ENCODE peak calls at places on chromosomes 5 and 9, in four cellular contexts. One of them, this sample, is unnamed.

GRCh38 chr5:79255786-79256557 is 20.0 kb downstream of the JMY start:
- DNase-seq in ovary: no peak
- DNase-seq in HCT116: peak; percentile 31
- DNase-seq in adrenal gland: no peak
- DNase-seq in this sample: no peak

GRCh38 chr5:91925249-91925648 is 542.1 kb upstream of the ARRDC3 start:
- DNase-seq in ovary: no peak
- DNase-seq in HCT116: no peak
- DNase-seq in adrenal gland: no peak
- DNase-seq in this sample: no peak

GRCh38 chr5:13662646-13663045 is 281.8 kb downstream of the DNAH5 start:
- DNase-seq in ovary: no peak
- DNase-seq in HCT116: no peak
- DNase-seq in adrenal gland: no peak
- DNase-seq in this sample: no peak

GRCh38 chr9:73125651-73126050 is 26.0 kb upstream of the ANXA1 start:
- DNase-seq in HCT116: no peak
- DNase-seq in adrenal gland: no peak
- DNase-seq in ovary: no peak
- DNase-seq in this sample: no peak

GRCh38 chr5:156918311-156918845 is 44.6 kb downstream of the TIMD4 start:
- DNase-seq in adrenal gland: no peak
- DNase-seq in HCT116: no peak
- DNase-seq in ovary: no peak
- DNase-seq in this sample: no peak

GRCh38 chr9:134619983-134620612 is 21.5 kb upstream of the COL5A1 start:
- DNase-seq in HCT116: no peak
- DNase-seq in ovary: peak; percentile 10
- DNase-seq in adrenal gland: peak; percentile 9
- DNase-seq in this sample: peak; percentile 55

GRCh38 chr5:119417891-119418781 is 34.2 kb upstream of the HSD17B4 start:
- DNase-seq in HCT116: no peak
- DNase-seq in adrenal gland: no peak
- DNase-seq in ovary: no peak
- DNase-seq in this sample: no peak

GRCh38 chr5:54792611-54793404 is 192.6 kb downstream of the ESM1 start:
- DNase-seq in adrenal gland: no peak
- DNase-seq in HCT116: no peak
- DNase-seq in ovary: no peak
- DNase-seq in this sample: no peak

GRCh38 chr9:21525174-21525573 is 43.1 kb upstream of the IFNE start:
- DNase-seq in ovary: no peak
- DNase-seq in HCT116: no peak
- DNase-seq in adrenal gland: no peak
- DNase-seq in this sample: no peak

GRCh38 chr9:128146591-128147120 is 2.6 kb upstream of the LCN2 start:
- DNase-seq in ovary: no peak
- DNase-seq in adrenal gland: no peak
- DNase-seq in HCT116: no peak
- DNase-seq in this sample: no peak

GRCh38 chr5:31378838-31379237 is 153.1 kb downstream of the DROSHA start:
- DNase-seq in adrenal gland: no peak
- DNase-seq in ovary: no peak
- DNase-seq in HCT116: no peak
- DNase-seq in this sample: no peak

GRCh38 chr9:85212209-85212608 is 529.5 kb downstream of the AGTPBP1 start:
- DNase-seq in adrenal gland: no peak
- DNase-seq in HCT116: peak; percentile 46
- DNase-seq in ovary: no peak
- DNase-seq in this sample: no peak

GRCh38 chr5:135213034-135213386 is 179.0 kb upstream of the PITX1 start:
- DNase-seq in HCT116: no peak
- DNase-seq in adrenal gland: no peak
- DNase-seq in ovary: no peak
- DNase-seq in this sample: no peak

GRCh38 chr5:11617080-11617479 is 287.2 kb downstream of the CTNND2 start:
- DNase-seq in HCT116: no peak
- DNase-seq in adrenal gland: no peak
- DNase-seq in ovary: no peak
- DNase-seq in this sample: no peak

GRCh38 chr5:33513786-33514185 is 73.0 kb downstream of the TARS1 start:
- DNase-seq in HCT116: no peak
- DNase-seq in adrenal gland: no peak
- DNase-seq in ovary: no peak
- DNase-seq in this sample: no peak

GRCh38 chr9:109302606-109303005 is 18.3 kb downstream of the EPB41L4B start:
- DNase-seq in ovary: no peak
- DNase-seq in adrenal gland: no peak
- DNase-seq in HCT116: no peak
- DNase-seq in this sample: no peak

GRCh38 chr9:99737649-99738048 is 84.0 kb upstream of the NR4A3 start:
- DNase-seq in ovary: no peak
- DNase-seq in HCT116: no peak
- DNase-seq in adrenal gland: no peak
- DNase-seq in this sample: no peak

GRCh38 chr5:174755103-174755502 is 30.7 kb downstream of the MSX2 start:
- DNase-seq in HCT116: no peak
- DNase-seq in adrenal gland: no peak
- DNase-seq in ovary: no peak
- DNase-seq in this sample: no peak

GRCh38 chr9:109192732-109193361 is 25.8 kb upstream of the FRRS1L start:
- DNase-seq in ovary: peak; percentile 71
- DNase-seq in HCT116: peak; percentile 15
- DNase-seq in adrenal gland: peak; percentile 37
- DNase-seq in this sample: no peak

GRCh38 chr9:96420468-96421219 is 2.5 kb upstream of the ZNF367 start:
- DNase-seq in adrenal gland: peak; percentile 37
- DNase-seq in HCT116: peak; percentile 84
- DNase-seq in ovary: peak; percentile 42
- DNase-seq in this sample: no peak

GRCh38 chr5:151750121-151750520 is 8.3 kb downstream of the ATOX1 start:
- DNase-seq in adrenal gland: no peak
- DNase-seq in ovary: no peak
- DNase-seq in HCT116: no peak
- DNase-seq in this sample: no peak

GRCh38 chr5:135452366-135453030 is 347 bp upstream of the TIFAB start:
- DNase-seq in adrenal gland: no peak
- DNase-seq in ovary: no peak
- DNase-seq in HCT116: no peak
- DNase-seq in this sample: peak; percentile 48

GRCh38 chr9:134492721-134493470 is 148.7 kb upstream of the COL5A1 start:
- DNase-seq in HCT116: no peak
- DNase-seq in ovary: no peak
- DNase-seq in adrenal gland: no peak
- DNase-seq in this sample: peak; percentile 58

DNA sequence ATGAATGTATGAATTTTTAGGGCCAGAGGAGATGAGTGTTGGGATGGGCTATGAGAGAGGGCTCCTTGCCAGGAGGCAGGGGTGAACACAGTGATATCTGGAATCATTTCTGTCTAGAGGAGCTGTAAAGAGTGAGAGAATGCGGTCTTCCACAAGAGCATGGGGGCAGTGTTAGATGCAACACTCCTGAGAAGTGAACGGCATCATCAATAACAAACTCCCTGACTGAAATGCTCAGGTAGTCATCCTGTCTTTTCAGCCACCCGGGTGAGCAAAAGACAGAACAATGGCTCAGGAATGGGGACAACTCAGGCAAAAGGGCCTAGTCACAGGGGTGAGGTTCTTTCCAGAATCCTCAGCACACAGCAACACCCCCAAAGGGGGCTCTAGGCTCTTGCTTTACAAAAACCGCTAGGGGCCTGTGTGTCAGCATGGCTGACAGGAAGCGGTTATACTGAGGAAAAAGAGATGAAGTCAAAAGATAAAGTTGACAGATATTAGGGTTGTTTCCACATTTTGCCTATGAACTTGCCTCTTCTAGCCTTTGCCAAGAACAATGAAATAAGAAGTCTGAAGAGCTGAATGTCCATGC is 104.6 kb upstream of the LRRTM2 start:
- DNase-seq in adrenal gland: no peak
- DNase-seq in ovary: no peak
- DNase-seq in HCT116: no peak
- DNase-seq in this sample: no peak
- H3K4me1 ChIP-seq in adrenal gland: peaks cover 17% of the 10 kb centered on the region
- H3K4me1 ChIP-seq in ovary: peaks cover 4% of the 10 kb centered on the region
- H3K4me1 ChIP-seq in HCT116: no peaks in the 10 kb centered on the region
- H3K4me1 ChIP-seq in this sample: peaks cover 23% of the 10 kb centered on the region

GRCh38 chr5:126395627-126396026 is 27.6 kb upstream of the GRAMD2B start:
- DNase-seq in adrenal gland: no peak
- DNase-seq in ovary: no peak
- DNase-seq in HCT116: no peak
- DNase-seq in this sample: no peak
- TF ChIP-seq POLR2A in adrenal gland: no peak
- TF ChIP-seq POLR2A in ovary: no peak
- TF ChIP-seq POLR2A in HCT116: no peak
- TF ChIP-seq POLR2A in this sample: no peak

GRCh38 chr5:178356459-178356872 is 123.9 kb upstream of the PHYKPL start:
- DNase-seq in adrenal gland: no peak
- DNase-seq in HCT116: no peak
- DNase-seq in ovary: no peak
- DNase-seq in this sample: no peak
- H3K27me3 ChIP-seq in adrenal gland: no peaks in the 10 kb centered on the region
- H3K27me3 ChIP-seq in HCT116: peaks cover 4% of the 10 kb centered on the region
- H3K27me3 ChIP-seq in ovary: no peaks in the 10 kb centered on the region
- H3K27me3 ChIP-seq in this sample: no peaks in the 10 kb centered on the region

GRCh38 chr9:34254141-34254913 is 74.7 kb downstream of the KIF24 start:
- DNase-seq in ovary: peak; percentile 56
- DNase-seq in HCT116: peak; percentile 28
- DNase-seq in adrenal gland: no peak
- DNase-seq in this sample: peak; percentile 68
- H3K4me1 ChIP-seq in ovary: peaks cover 6% of the 10 kb centered on the region
- H3K4me1 ChIP-seq in HCT116: no peaks in the 10 kb centered on the region
- H3K4me1 ChIP-seq in adrenal gland: peaks cover 38% of the 10 kb centered on the region
- H3K4me1 ChIP-seq in this sample: peaks cover 43% of the 10 kb centered on the region